ENCODE peak calls at places on chromosomes 11 and 22, in four cellular contexts. P is frontal cortex; U is tibial nerve; W is CD4-positive, alpha-beta memory T cell. A is an unnamed sample.

GRCh38 chr11:117221775-117222517 is 9.9 kb downstream of the PCSK7 start:
- DNase-seq in W (no peak), P (no peak), U (peak), A (no peak)

GRCh38 chr11:40269865-40270264 is 1189.6 kb downstream of the LRRC4C start:
- DNase-seq in P (no peak), W (no peak), U (no peak), A (no peak)

GRCh38 chr11:115530752-115531151 is 26.5 kb upstream of the CADM1 start:
- DNase-seq in U (no peak), P (no peak), W (no peak), A (no peak)

GRCh38 chr11:119573858-119574257 is 150.9 kb upstream of the THY1 start:
- DNase-seq in P (no peak), U (no peak), W (no peak), A (no peak)

GRCh38 chr11:12125609-12126149 is 15.3 kb downstream of the MICAL2 start:
- DNase-seq in P (no peak), U (no peak), W (no peak), A (no peak)

GRCh38 chr22:23503142-23503541 is 76.9 kb downstream of the IGLL1 start:
- DNase-seq in P (no peak), U (no peak), W (no peak), A (no peak)

GRCh38 chr22:40898850-40899357 is 37.0 kb upstream of the DNAJB7 start:
- DNase-seq in U (no peak), W (peak), P (peak), A (peak)

GRCh38 chr22:46079861-46080821 is 70.2 kb upstream of the PPARA start:
- DNase-seq in P (peak), U (peak), W (no peak), A (no peak)

GRCh38 chr11:26331911-26332571 is at the start of gene ANO3:
- DNase-seq in W (no peak), P (peak), U (no peak), A (no peak)

GRCh38 chr11:80521592-80521991 is 1080.8 kb upstream of the TENM4 start:
- DNase-seq in P (no peak), U (no peak), W (no peak), A (no peak)

GRCh38 chr11:62123669-62124185 is at the start of gene INCENP:
- DNase-seq in P (peak), W (peak), U (peak), A (peak)

GRCh38 chr11:95577716-95578460 is 211.7 kb downstream of the FAM76B start:
- DNase-seq in P (no peak), U (no peak), W (no peak), A (no peak)

GRCh38 chr11:47591764-47592163 is 2.4 kb downstream of the C1QTNF4 start:
- DNase-seq in W (no peak), P (no peak), U (no peak), A (no peak)

GRCh38 chr11:30876656-30877371 is 290.7 kb upstream of the MPPED2 start:
- DNase-seq in P (no peak), W (no peak), U (no peak), A (no peak)

GRCh38 chr22:28563636-28564035 is 116.0 kb downstream of the TTC28 start:
- DNase-seq in W (no peak), P (no peak), U (no peak), A (no peak)